ENCODE peak calls at places on chromosome 20, in six cellular contexts. One of them, this sample, is unnamed.

GRCh38 chr20:9756660-9757059 is 82.2 kb downstream of the PAK5 start:
- DNase-seq in CMK: no peak
- DNase-seq in GM23338: no peak
- DNase-seq in left cardiac atrium: no peak
- DNase-seq in chondrocyte: no peak
- DNase-seq in uterus: no peak
- DNase-seq in this sample: no peak

GRCh38 chr20:44720994-44721784 is 6.0 kb downstream of the CCN5 start:
- DNase-seq in CMK: no peak
- DNase-seq in GM23338: no peak
- DNase-seq in left cardiac atrium: peak
- DNase-seq in chondrocyte: peak
- DNase-seq in uterus: peak
- DNase-seq in this sample: peak

GRCh38 chr20:57289401-57290177 is 23.1 kb upstream of the BMP7 start:
- DNase-seq in CMK: no peak
- DNase-seq in GM23338: no peak
- DNase-seq in left cardiac atrium: no peak
- DNase-seq in chondrocyte: no peak
- DNase-seq in uterus: no peak
- DNase-seq in this sample: no peak

GRCh38 chr20:38250607-38251006 is 9.9 kb downstream of the KIAA1755 start:
- DNase-seq in CMK: no peak
- DNase-seq in GM23338: peak
- DNase-seq in left cardiac atrium: no peak
- DNase-seq in chondrocyte: peak
- DNase-seq in uterus: no peak
- DNase-seq in this sample: no peak

GRCh38 chr20:46752639-46753235 is 43.3 kb downstream of the SLC2A10 start:
- DNase-seq in CMK: peak
- DNase-seq in GM23338: peak
- DNase-seq in left cardiac atrium: peak
- DNase-seq in chondrocyte: no peak
- DNase-seq in uterus: peak
- DNase-seq in this sample: no peak

GRCh38 chr20:52493177-52493711 is 301.7 kb upstream of the ZFP64 start:
- DNase-seq in CMK: no peak
- DNase-seq in GM23338: no peak
- DNase-seq in left cardiac atrium: no peak
- DNase-seq in chondrocyte: no peak
- DNase-seq in uterus: no peak
- DNase-seq in this sample: no peak

GRCh38 chr20:32470025-32470861 is 112.1 kb downstream of the ASXL1 start:
- DNase-seq in CMK: no peak
- DNase-seq in GM23338: peak
- DNase-seq in left cardiac atrium: peak
- DNase-seq in chondrocyte: peak
- DNase-seq in uterus: peak
- DNase-seq in this sample: no peak

GRCh38 chr20:7710440-7710839 is 229.8 kb downstream of the HAO1 start:
- DNase-seq in CMK: no peak
- DNase-seq in GM23338: no peak
- DNase-seq in left cardiac atrium: no peak
- DNase-seq in chondrocyte: no peak
- DNase-seq in uterus: no peak
- DNase-seq in this sample: no peak

GRCh38 chr20:35600176-35600995 is 15.2 kb upstream of the SPAG4 start:
- DNase-seq in CMK: no peak
- DNase-seq in GM23338: peak
- DNase-seq in left cardiac atrium: no peak
- DNase-seq in chondrocyte: peak
- DNase-seq in uterus: no peak
- DNase-seq in this sample: no peak

GRCh38 chr20:37706298-37706697 is 12.5 kb downstream of the CTNNBL1 start:
- DNase-seq in CMK: no peak
- DNase-seq in GM23338: no peak
- DNase-seq in left cardiac atrium: no peak
- DNase-seq in chondrocyte: no peak
- DNase-seq in uterus: no peak
- DNase-seq in this sample: no peak

This sample was measured in Panc1.